ENCODE peak calls at places on chromosomes 12 and 14, in four cellular contexts. G is mesenchymal stem cell; E is left ventricle myocardium inferior; V is activated CD4-positive, CD25-positive, alpha-beta regulatory T cell. W is an unnamed sample.

GRCh38 chr12:28996688-28997087 is 152.4 kb upstream of the FAR2 start:
- DNase-seq in V (no peak), G (no peak), E (no peak), W (no peak)

GRCh38 chr14:64801800-64802199 is 77.9 kb downstream of the SPTB start:
- DNase-seq in V (no peak), E (no peak), G (peak), W (no peak)

GRCh38 chr12:123250471-123251383 is 17.5 kb downstream of the MTRFR start:
- DNase-seq in G (no peak), V (no peak), E (no peak), W (no peak)

GRCh38 chr12:94536040-94536965 is 76.6 kb upstream of the CEP83 start:
- DNase-seq in E (peak), V (no peak), G (no peak), W (no peak)

GRCh38 chr14:54447231-54447692 is 6.1 kb upstream of the CNIH1 start:
- DNase-seq in E (no peak), V (no peak), G (peak), W (no peak)

GRCh38 chr12:56377310-56377988 is 14.8 kb upstream of the APOF start:
- DNase-seq in V (no peak), G (peak), E (no peak), W (no peak)

GRCh38 chr14:91291786-91292405 is 47.4 kb upstream of the GPR68 start:
- DNase-seq in E (no peak), G (no peak), V (no peak), W (no peak)

GRCh38 chr14:22797017-22797917 is 18.0 kb downstream of the SLC7A7 start:
- DNase-seq in E (no peak), G (no peak), V (no peak), W (no peak)

GRCh38 chr14:103528158-103528511 is 861 bp upstream of the TRMT61A start:
- DNase-seq in G (peak), E (no peak), V (no peak), W (peak)

GRCh38 chr14:94636744-94637412 is 24.7 kb downstream of the SERPINA3 start:
- DNase-seq in V (no peak), G (no peak), E (no peak), W (no peak)

GRCh38 chr12:5628501-5628900 is 196.6 kb downstream of the NTF3 start:
- DNase-seq in G (no peak), V (no peak), E (no peak), W (no peak)

GRCh38 chr12:111529424-111530368 is 69.4 kb downstream of the ATXN2 start:
- DNase-seq in V (peak), G (peak), E (no peak), W (peak)

GRCh38 chr14:63273091-63273490 is 45.6 kb downstream of the GPHB5 start:
- DNase-seq in E (no peak), V (no peak), G (no peak), W (no peak)

GRCh38 chr12:128840862-128841468 is 12.3 kb upstream of the GLT1D1 start:
- DNase-seq in V (no peak), E (no peak), G (no peak), W (no peak)

GRCh38 chr12:104526320-104526719 is 69.6 kb downstream of the CHST11 start:
- DNase-seq in V (no peak), G (peak), E (no peak), W (no peak)

GRCh38 chr12:131530427-131530826 is 180.5 kb upstream of the SFSWAP start:
- DNase-seq in E (no peak), G (no peak), V (no peak), W (no peak)

W was measured in D721Med.